ENCODE peak calls at places on chromosomes 11 and 22, in eight cellular contexts. R is Peyer's patch; C is cardiac muscle cell; J is stimulated activated CD4-positive, alpha-beta T cell treated with anti-CD3 and anti-CD28 coated beads, Interleukin-2, amount 100 ng/mL, for 4 hours; K is smooth muscle cell of the brain vasculature; T is activated naive CD8-positive, alpha-beta T cell treated with anti-CD3 and anti-CD28 coated beads, Interleukin-2, amount 50 U/mL, for 16 hours; U is immature natural killer cell; I is D721Med. X is an unnamed sample.

GRCh38 chr22:39293766-39294368 is 25.6 kb downstream of the RPL3 start:
- DNase-seq in R (no peak), C (no peak), J (no peak), K (no peak), T (no peak), U (no peak), I (no peak), X (no peak)

GRCh38 chr22:39703890-39704658 is 133.5 kb downstream of the CACNA1I start:
- DNase-seq in R (no peak), C (peak), J (no peak), K (no peak), T (no peak), U (no peak), I (no peak), X (no peak)

GRCh38 chr11:14638561-14638960 is 5.0 kb upstream of the PDE3B start:
- DNase-seq in R (no peak), C (peak), J (no peak), K (no peak), T (no peak), U (peak), I (no peak), X (peak)

GRCh38 chr11:15507592-15507991 is 392.9 kb downstream of the INSC start:
- DNase-seq in R (peak), C (no peak), J (no peak), K (no peak), T (no peak), U (no peak), I (no peak), X (no peak)

GRCh38 chr22:20533095-20533878 is 25.9 kb downstream of the MED15 start:
- DNase-seq in R (no peak), C (no peak), J (no peak), K (no peak), T (no peak), U (no peak), I (no peak), X (no peak)

GRCh38 chr22:37267128-37267587 is 15.2 kb upstream of the CYTH4 start:
- DNase-seq in R (peak), C (peak), J (peak), K (no peak), T (peak), U (peak), I (no peak), X (no peak)

GRCh38 chr11:90113541-90113940 is 20.9 kb upstream of the NAALAD2 start:
- DNase-seq in R (no peak), C (peak), J (no peak), K (no peak), T (no peak), U (no peak), I (no peak), X (no peak)

GRCh38 chr11:132858203-132858602 is 674.1 kb downstream of the OPCML start:
- DNase-seq in R (no peak), C (peak), J (no peak), K (no peak), T (no peak), U (no peak), I (no peak), X (no peak)

GRCh38 chr11:8028766-8029165 is 41.6 kb downstream of the EIF3F start:
- DNase-seq in R (no peak), C (no peak), J (no peak), K (no peak), T (no peak), U (no peak), I (no peak), X (no peak)

GRCh38 chr11:12813371-12814225 is 139.4 kb downstream of the TEAD1 start:
- DNase-seq in R (peak), C (peak), J (no peak), K (no peak), T (no peak), U (no peak), I (no peak), X (no peak)

GRCh38 chr11:112996924-112997323 is 35.7 kb downstream of the NCAM1 start:
- DNase-seq in R (no peak), C (no peak), J (no peak), K (no peak), T (no peak), U (no peak), I (no peak), X (no peak)

GRCh38 chr11:65790104-65790901 is 3.4 kb downstream of the OVOL1 start:
- DNase-seq in R (no peak), C (no peak), J (no peak), K (no peak), T (no peak), U (no peak), I (no peak), X (no peak)